ENCODE peak calls at places on chromosomes 6 and 20, in six cellular contexts. P, N, W, X, Y and F are unnamed samples.

GRCh38 chr20:51356871-51357270 is 185.6 kb downstream of the NFATC2 start:
- DNase-seq in P (no peak), N (no peak), W (no peak), X (no peak), Y (no peak), F (no peak)

GRCh38 chr6:39411465-39411864 is 89.0 kb upstream of the KCNK16 start:
- DNase-seq in P (no peak), N (no peak), W (no peak), X (no peak), Y (no peak), F (no peak)

GRCh38 chr6:152598421-152598820 is 38.7 kb downstream of the SYNE1 start:
- DNase-seq in P (no peak), N (no peak), W (no peak), X (no peak), Y (no peak), F (no peak)

GRCh38 chr6:132763269-132763668 is 5.6 kb upstream of the VNN2 start:
- DNase-seq in P (peak), N (no peak), W (no peak), X (no peak), Y (peak), F (peak)

GRCh38 chr6:10316327-10316726 is 98.5 kb downstream of the TFAP2A start:
- DNase-seq in P (no peak), N (no peak), W (no peak), X (peak), Y (no peak), F (no peak)

GRCh38 chr6:93282521-93283031 is 136.8 kb downstream of the EPHA7 start:
- DNase-seq in P (no peak), N (no peak), W (no peak), X (no peak), Y (no peak), F (no peak)

GRCh38 chr6:110971458-110971857 is 10.4 kb upstream of the RPF2 start:
- DNase-seq in P (no peak), N (no peak), W (no peak), X (no peak), Y (no peak), F (no peak)

GRCh38 chr6:170203212-170203611 is 87.7 kb downstream of the DLL1 start:
- DNase-seq in P (no peak), N (no peak), W (no peak), X (no peak), Y (no peak), F (peak)

GRCh38 chr20:59010995-59011873 is 4.2 kb upstream of the CTSZ start:
- DNase-seq in P (no peak), N (peak), W (peak), X (peak), Y (no peak), F (no peak)

GRCh38 chr6:20354366-20354765 is 47.3 kb upstream of the E2F3 start:
- DNase-seq in P (no peak), N (no peak), W (no peak), X (no peak), Y (no peak), F (peak)

GRCh38 chr6:15062311-15063252 is 183.3 kb upstream of the JARID2 start:
- DNase-seq in P (no peak), N (no peak), W (no peak), X (peak), Y (no peak), F (no peak)

GRCh38 chr20:41014557-41015088 is 14.0 kb upstream of the TOP1 start:
- DNase-seq in P (no peak), N (no peak), W (no peak), X (no peak), Y (no peak), F (no peak)

GRCh38 chr20:36491901-36492617 is 49.3 kb upstream of the MYL9 start:
- DNase-seq in P (peak), N (no peak), W (no peak), X (no peak), Y (peak), F (peak)

GRCh38 chr6:138044972-138045371 is 62.2 kb downstream of the PERP start:
- DNase-seq in P (no peak), N (no peak), W (no peak), X (no peak), Y (no peak), F (no peak)

GRCh38 chr6:42078391-42078790 is 28.1 kb downstream of the TAF8 start:
- DNase-seq in P (no peak), N (no peak), W (no peak), X (no peak), Y (no peak), F (no peak)

GRCh38 chr6:11700118-11700718 is 78.4 kb downstream of the ADTRP start:
- DNase-seq in P (peak), N (no peak), W (no peak), X (no peak), Y (no peak), F (no peak)

GRCh38 chr6:35500782-35501181 is 3.9 kb upstream of the TEAD3 start:
- DNase-seq in P (no peak), N (no peak), W (no peak), X (no peak), Y (no peak), F (peak)

GRCh38 chr6:43038727-43039126 is 14.9 kb downstream of the CUL7 start:
- DNase-seq in P (no peak), N (no peak), W (no peak), X (no peak), Y (no peak), F (no peak)

GRCh38 chr6:26319405-26320128 is 45.4 kb upstream of the BTN3A2 start:
- DNase-seq in P (no peak), N (peak), W (no peak), X (no peak), Y (no peak), F (peak)

GRCh38 chr6:3232017-3232838 is 4.8 kb upstream of the TUBB2B start:
- DNase-seq in P (no peak), N (peak), W (no peak), X (no peak), Y (no peak), F (no peak)

GRCh38 chr6:127761084-127761483 is 139.8 kb downstream of the THEMIS start:
- DNase-seq in P (no peak), N (no peak), W (no peak), X (no peak), Y (no peak), F (no peak)

GRCh38 chr6:68497927-68498326 is 137.2 kb upstream of the ADGRB3 start:
- DNase-seq in P (no peak), N (no peak), W (no peak), X (peak), Y (no peak), F (no peak)

GRCh38 chr6:84466521-84466920 is 239.1 kb upstream of the CEP162 start:
- DNase-seq in P (no peak), N (no peak), W (no peak), X (peak), Y (no peak), F (peak)

GRCh38 chr20:48620486-48621255 is 207.1 kb downstream of the PREX1 start:
- DNase-seq in P (peak), N (peak), W (peak), X (peak), Y (peak), F (peak)

GRCh38 chr20:33291830-33292355 is 8.9 kb downstream of the BPIFB1 start:
- DNase-seq in P (peak), N (peak), W (peak), X (peak), Y (peak), F (peak)

GRCh38 chr6:19024737-19025136 is 637.6 kb downstream of the RNF144B start:
- DNase-seq in P (peak), N (peak), W (no peak), X (no peak), Y (no peak), F (peak)

GRCh38 chr20:34570859-34571306 is 12.4 kb downstream of the MAP1LC3A start:
- DNase-seq in P (no peak), N (no peak), W (no peak), X (no peak), Y (no peak), F (peak)

GRCh38 chr6:42279144-42279781 is 61.6 kb upstream of the MRPS10 start:
- DNase-seq in P (peak), N (no peak), W (no peak), X (peak), Y (no peak), F (no peak)

GRCh38 chr6:19231878-19232519 is 605.2 kb upstream of the ID4 start:
- DNase-seq in P (no peak), N (no peak), W (no peak), X (no peak), Y (no peak), F (no peak)

GRCh38 chr6:16405349-16405865 is 167.0 kb downstream of the GMPR start:
- DNase-seq in P (no peak), N (no peak), W (no peak), X (no peak), Y (no peak), F (no peak)

GRCh38 chr6:161660666-161661571 is 387.1 kb upstream of the AGPAT4 start:
- DNase-seq in P (no peak), N (no peak), W (no peak), X (no peak), Y (no peak), F (no peak)

GRCh38 chr20:63768591-63769515 is 29.3 kb downstream of the SLC2A4RG start:
- DNase-seq in P (no peak), N (peak), W (no peak), X (no peak), Y (no peak), F (no peak)

GRCh38 chr20:63587781-63588591 is 13.9 kb upstream of the HELZ2 start:
- DNase-seq in P (no peak), N (no peak), W (no peak), X (no peak), Y (no peak), F (no peak)

GRCh38 chr20:48787861-48788375 is 39.9 kb downstream of the PREX1 start:
- DNase-seq in P (no peak), N (no peak), W (no peak), X (peak), Y (no peak), F (no peak)

GRCh38 chr20:59948828-59949720 is 8.9 kb downstream of the FAM217B start:
- DNase-seq in P (peak), N (no peak), W (no peak), X (no peak), Y (no peak), F (no peak)

GRCh38 chr6:55040102-55040848 is 134.0 kb upstream of the HCRTR2 start:
- DNase-seq in P (no peak), N (no peak), W (no peak), X (peak), Y (no peak), F (no peak)

GRCh38 chr6:163162874-163163213 is 251.7 kb upstream of the QKI start:
- DNase-seq in P (no peak), N (no peak), W (no peak), X (no peak), Y (no peak), F (no peak)

GRCh38 chr6:170182093-170182780 is 108.6 kb downstream of the DLL1 start:
- DNase-seq in P (no peak), N (no peak), W (no peak), X (no peak), Y (no peak), F (no peak)

GRCh38 chr6:18468162-18468843 is 81.2 kb downstream of the RNF144B start:
- DNase-seq in P (no peak), N (no peak), W (no peak), X (no peak), Y (no peak), F (no peak)

GRCh38 chr20:43096471-43096870 is 93.2 kb downstream of the PTPRT start:
- DNase-seq in P (no peak), N (peak), W (no peak), X (no peak), Y (no peak), F (no peak)